ENCODE peak calls at places on chromosomes 2 and 18, in five cellular contexts. T is cardiac muscle cell, R is tibial nerve, Z is GM20000, U is H9. D is an unnamed sample.

GRCh38 chr2:47002480-47003381 is 87.1 kb upstream of the MCFD2 start:
- DNase-seq in T (peak; percentile 55), R (no peak), Z (no peak), U (no peak), D (no peak)

GRCh38 chr2:207625014-207625755 is at the start of gene METTL21A:
- DNase-seq in T (peak; percentile 90), R (peak; percentile 60), Z (peak; percentile 99), U (peak; percentile 78), D (peak; percentile 92)

GRCh38 chr18:697012-697411 is 15.4 kb downstream of the ENOSF1 start:
- DNase-seq in T (no peak), R (no peak), Z (no peak), U (no peak), D (no peak)

GRCh38 chr2:50491541-50492114 is 540.3 kb downstream of the NRXN1 start:
- DNase-seq in T (peak; percentile 52), R (no peak), Z (peak; percentile 25), U (no peak), D (no peak)

GRCh38 chr2:60641866-60642788 is 88.7 kb upstream of the BCL11A start:
- DNase-seq in T (peak; percentile 78), R (no peak), Z (peak; percentile 47), U (peak; percentile 36), D (no peak)

GRCh38 chr2:110804915-110805314 is 72.5 kb downstream of the ACOXL start:
- DNase-seq in T (no peak), R (no peak), Z (peak; percentile 72), U (no peak), D (peak; percentile 42)

GRCh38 chr18:45565280-45565970 is 49.9 kb upstream of the SLC14A2 start:
- DNase-seq in T (peak; percentile 43), R (no peak), Z (no peak), U (no peak), D (no peak)

GRCh38 chr2:206526416-206526815 is 83.1 kb downstream of the ADAM23 start:
- DNase-seq in T (no peak), R (no peak), Z (no peak), U (no peak), D (no peak)

GRCh38 chr2:43458002-43458628 is 137.7 kb downstream of the THADA start:
- DNase-seq in T (no peak), R (no peak), Z (no peak), U (no peak), D (no peak)

GRCh38 chr18:50611529-50611941 is 51.6 kb downstream of the MAPK4 start:
- DNase-seq in T (no peak), R (no peak), Z (no peak), U (no peak), D (no peak)

DNA sequence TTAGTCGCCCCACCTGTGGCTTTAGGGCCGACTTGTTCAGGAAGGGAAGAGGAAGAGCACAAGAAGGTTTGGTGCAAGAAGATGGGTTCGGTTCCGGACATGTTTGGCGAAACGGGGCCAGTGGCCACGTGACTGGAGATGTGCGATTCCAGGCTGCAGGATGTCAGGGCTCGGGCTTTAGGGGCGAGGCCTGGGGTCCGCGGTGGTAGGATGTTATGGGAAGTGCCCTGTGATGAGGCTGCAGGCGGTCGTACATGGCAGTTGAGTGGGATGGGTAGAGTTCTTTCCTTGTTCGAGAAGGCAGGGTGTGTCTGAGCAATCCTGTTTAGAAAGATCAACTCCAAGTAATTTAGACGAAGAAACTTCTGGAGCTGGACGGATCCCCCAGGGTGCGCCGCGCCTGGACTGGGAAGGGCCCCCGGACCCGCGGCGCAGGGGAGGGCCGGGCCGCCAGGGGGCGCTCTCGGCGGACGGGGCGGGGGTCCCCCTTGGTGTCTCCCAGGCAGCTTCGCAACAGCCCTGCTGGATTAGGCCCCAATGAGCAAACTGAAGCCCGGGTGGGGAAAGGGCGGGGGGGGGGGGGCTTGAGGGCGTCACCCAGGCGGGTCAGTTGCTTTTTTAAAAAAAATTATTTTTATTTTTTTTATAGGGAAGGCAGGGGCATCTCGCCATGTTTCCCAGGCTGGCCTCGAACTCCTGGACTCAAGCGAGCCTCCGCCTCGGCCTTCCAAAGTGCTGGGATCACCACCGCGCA is 17.2 kb upstream of the SDC1 start:
- DNase-seq in T (no peak), R (no peak), Z (peak; percentile 77), U (peak; percentile 62), D (no peak)
- TF ChIP-seq CTCF in T (peak; percentile 56), R (no peak), Z (no peak), U (peak; percentile 85), D (peak; percentile 37)

DNA sequence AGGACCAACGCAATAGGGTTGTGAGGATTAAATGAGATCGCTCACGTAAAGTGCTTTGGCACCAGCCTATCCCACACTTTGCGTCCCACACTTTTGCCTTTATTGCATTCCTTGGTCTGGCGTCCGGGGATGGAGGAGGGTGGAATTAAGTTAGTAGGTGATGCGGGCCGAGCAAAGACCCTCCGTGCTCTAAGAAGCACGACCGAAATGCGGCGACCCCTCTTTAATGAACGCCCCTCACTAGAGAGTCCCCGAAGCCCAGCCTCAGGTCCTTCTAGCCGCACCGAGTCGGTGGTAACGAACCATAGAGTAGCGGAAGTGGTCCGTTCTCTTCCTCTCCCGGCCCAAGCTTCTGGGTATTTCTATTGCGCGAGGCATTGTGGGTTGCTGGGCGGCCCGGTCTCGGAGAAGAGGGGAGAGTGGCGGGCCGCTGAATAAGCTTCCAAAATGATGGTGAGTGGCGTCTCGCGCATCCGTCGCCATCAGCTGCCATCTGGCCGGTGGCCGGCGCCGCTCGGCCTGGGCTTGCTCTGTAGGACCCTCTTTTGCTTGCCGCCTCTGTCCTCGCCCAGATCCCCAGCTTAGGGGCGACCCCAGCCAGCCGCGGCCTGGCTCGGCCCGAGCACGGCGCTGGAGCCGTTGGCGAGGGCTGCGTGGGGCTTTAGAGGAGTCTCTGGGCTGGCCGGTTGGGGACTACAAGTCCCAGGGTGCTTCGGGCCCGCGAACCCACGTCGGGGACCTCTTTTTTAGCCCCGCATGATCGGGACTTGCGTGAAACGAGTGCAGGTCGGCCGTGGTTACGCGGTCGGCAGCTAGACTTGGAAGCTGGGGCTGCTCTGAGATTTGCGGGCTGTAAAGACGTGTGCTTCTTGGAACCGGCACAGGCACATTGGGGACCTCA is at the start of gene CCT7:
- DNase-seq in T (peak; percentile 93), R (peak; percentile 72), Z (peak; percentile 93), U (peak; percentile 89), D (peak; percentile 91)
- TF ChIP-seq CTCF in T (no peak), R (no peak), Z (no peak), U (no peak), D (no peak)

DNA sequence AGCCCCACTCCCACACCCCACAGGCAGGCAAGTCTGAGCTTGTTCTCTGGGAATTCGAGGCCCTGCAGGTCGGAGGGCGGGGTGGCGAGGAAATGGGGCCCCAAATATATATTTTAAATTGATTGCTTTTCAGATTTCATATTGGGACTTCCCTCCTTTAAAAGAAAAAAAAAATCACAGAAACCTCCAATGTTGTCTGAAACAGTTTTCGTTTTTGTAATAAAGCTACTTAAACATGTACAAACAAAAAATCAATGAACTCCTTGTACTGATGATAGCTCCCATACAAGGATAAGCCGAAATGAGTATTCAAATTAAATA is 21.5 kb downstream of the THNSL2 start:
- DNase-seq in T (no peak), R (no peak), Z (no peak), U (no peak), D (no peak)
- TF ChIP-seq CTCF in T (no peak), R (no peak), Z (no peak), U (no peak), D (no peak)

GRCh38 chr2:113052767-113053166 is at the start of gene IL36B:
- DNase-seq in T (no peak), R (no peak), Z (no peak), U (no peak), D (peak; percentile 53)
- TF ChIP-seq CTCF in T (no peak), R (no peak), Z (no peak), U (no peak), D (no peak)

GRCh38 chr2:84175340-84175739 is 283.7 kb downstream of the SUCLG1 start:
- DNase-seq in T (no peak), R (no peak), Z (no peak), U (no peak), D (no peak)
- TF ChIP-seq CTCF in T (no peak), R (no peak), Z (no peak), U (no peak), D (no peak)

GRCh38 chr2:227325824-227326195 is 759 bp downstream of the MFF start:
- DNase-seq in T (peak; percentile 62), R (no peak), Z (peak; percentile 33), U (peak; percentile 53), D (no peak)
- TF ChIP-seq CTCF in T (no peak), R (no peak), Z (no peak), U (no peak), D (no peak)

DNA sequence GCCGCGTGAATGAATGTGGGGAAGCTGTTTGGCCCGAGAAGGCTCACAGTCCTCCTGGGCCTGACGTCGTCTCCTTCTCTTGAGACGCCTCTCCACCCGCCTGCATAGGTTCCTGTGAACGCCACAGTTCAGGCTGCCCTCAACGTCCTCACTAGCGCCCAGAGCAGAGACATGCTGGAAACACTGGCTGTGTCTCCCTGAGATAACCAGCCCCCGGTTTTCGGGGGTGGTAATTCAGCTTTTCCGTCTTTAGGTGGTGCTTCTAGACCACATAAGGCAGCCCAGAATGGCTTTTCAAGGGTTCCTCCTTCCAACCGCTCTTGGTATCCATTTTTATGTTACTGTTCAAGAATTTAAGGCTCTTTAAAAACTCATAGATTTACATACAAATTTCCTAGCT is 110.4 kb upstream of the PXDN start:
- DNase-seq in T (peak; percentile 77), R (no peak), Z (peak; percentile 39), U (peak; percentile 80), D (no peak)
- TF ChIP-seq CTCF in T (peak; percentile 27), R (peak; percentile 33), Z (no peak), U (peak; percentile 78), D (peak; percentile 78)

DNA sequence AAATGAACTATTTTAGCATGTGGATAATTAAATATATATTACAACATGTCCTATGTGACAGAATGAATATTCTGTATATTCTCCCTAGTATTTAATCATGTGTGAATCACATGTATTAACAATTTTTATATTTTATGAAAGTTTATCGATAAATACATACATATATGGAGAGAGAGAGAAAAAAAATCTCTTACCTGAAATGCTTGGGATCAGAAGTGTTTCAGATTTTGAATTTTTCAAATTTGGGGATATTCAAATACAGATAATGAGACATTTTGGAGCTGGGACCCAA is 228.6 kb upstream of the RBBP8 start:
- DNase-seq in T (no peak), R (no peak), Z (no peak), U (no peak), D (no peak)
- TF ChIP-seq CTCF in T (no peak), R (no peak), Z (no peak), U (peak; percentile 12), D (no peak)

DNA sequence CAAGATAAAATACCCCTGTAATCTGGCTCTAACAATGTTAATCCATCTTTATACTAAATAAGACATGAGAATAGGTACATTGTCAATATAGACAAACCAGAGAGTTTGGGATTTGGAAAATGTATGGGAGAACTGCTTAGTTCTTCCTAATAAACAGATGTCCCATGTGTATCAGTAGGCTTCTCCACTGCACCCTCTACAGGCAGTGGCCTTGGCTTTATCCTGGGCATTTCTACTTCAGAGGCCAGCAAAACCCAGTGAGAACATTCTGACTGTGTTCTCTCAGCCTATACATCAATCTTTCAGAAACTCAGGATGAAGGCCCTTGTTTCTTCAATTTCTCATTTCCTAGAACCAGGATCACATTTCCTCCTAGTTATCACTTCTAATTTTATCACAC is 1167.5 kb upstream of the ACVR2A start:
- DNase-seq in T (peak; percentile 1), R (no peak), Z (no peak), U (no peak), D (no peak)
- TF ChIP-seq CTCF in T (no peak), R (no peak), Z (no peak), U (peak; percentile 57), D (no peak)

DNA sequence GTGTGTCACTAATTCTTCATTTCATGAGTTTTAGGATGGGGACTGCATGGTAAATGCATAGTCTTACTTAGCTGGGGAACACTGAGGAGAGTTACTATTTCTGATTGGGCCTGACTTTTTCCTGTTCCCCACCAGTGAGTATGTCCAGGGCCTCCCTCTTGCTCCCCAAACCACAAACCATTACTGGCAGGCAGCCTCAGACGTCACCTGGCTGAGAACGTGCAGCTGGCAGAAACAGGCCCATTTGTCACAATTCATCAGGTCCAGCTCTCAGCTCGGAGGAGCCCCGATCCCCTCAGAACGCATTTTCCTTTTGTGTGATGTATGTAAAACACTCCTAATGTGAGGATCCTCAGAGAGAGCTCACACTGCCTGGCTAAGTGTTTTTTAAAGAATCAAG is 71.7 kb upstream of the SIX3 start:
- DNase-seq in T (no peak), R (no peak), Z (no peak), U (no peak), D (no peak)
- TF ChIP-seq CTCF in T (no peak), R (no peak), Z (no peak), U (no peak), D (no peak)